ENCODE peak calls at places on chromosomes 16 and 17, in six cellular contexts. S is neuronal stem cell, E is IMR-90, W is H9, A is mesendoderm, R is H1. O is an unnamed sample.

GRCh38 chr17:32928527-32929287 is 754 bp downstream of the TMEM98 start:
- DNase-seq in S (no peak), E (peak; percentile 26), W (no peak), A (no peak), R (no peak), O (peak; percentile 46)

GRCh38 chr16:19175492-19176262 is 7.6 kb downstream of the SYT17 start:
- DNase-seq in S (no peak), E (no peak), W (no peak), A (no peak), R (no peak), O (peak; percentile 50)

GRCh38 chr17:12522743-12523181 is 142.9 kb upstream of the MYOCD start:
- DNase-seq in S (no peak), E (peak; percentile 69), W (no peak), A (peak; percentile 43), R (no peak), O (peak; percentile 90)

GRCh38 chr16:72066747-72067146 is 3.7 kb downstream of the HPR start:
- DNase-seq in S (peak; percentile 15), E (peak; percentile 64), W (no peak), A (peak; percentile 68), R (no peak), O (peak; percentile 44)

GRCh38 chr17:43171761-43172487 is 910 bp downstream of the NBR1 start:
- DNase-seq in S (no peak), E (peak; percentile 95), W (no peak), A (peak; percentile 47), R (no peak), O (peak; percentile 90)

GRCh38 chr16:69408451-69408850 is 16.0 kb upstream of the CYB5B start:
- DNase-seq in S (no peak), E (no peak), W (no peak), A (no peak), R (no peak), O (no peak)

GRCh38 chr16:58615280-58615679 is 14.3 kb downstream of the CNOT1 start:
- DNase-seq in S (no peak), E (peak; percentile 63), W (no peak), A (no peak), R (no peak), O (no peak)

GRCh38 chr16:80527297-80527696 is 13.5 kb upstream of the DYNLRB2 start:
- DNase-seq in S (peak; percentile 11), E (peak; percentile 11), W (peak; percentile 69), A (peak; percentile 66), R (no peak), O (no peak)

GRCh38 chr17:63446981-63447687 is 1.0 kb upstream of the CYB561 start:
- DNase-seq in S (no peak), E (no peak), W (peak; percentile 83), A (peak; percentile 89), R (no peak), O (no peak)

GRCh38 chr16:1990336-1991134 is 765 bp downstream of the SYNGR3 start:
- DNase-seq in S (no peak), E (no peak), W (peak; percentile 86), A (peak; percentile 75), R (no peak), O (no peak)

GRCh38 chr16:89120921-89121351 is 27.3 kb downstream of the ACSF3 start:
- DNase-seq in S (no peak), E (no peak), W (no peak), A (no peak), R (no peak), O (no peak)

GRCh38 chr17:80751070-80751459 is 206.4 kb downstream of the RPTOR start:
- DNase-seq in S (no peak), E (peak; percentile 16), W (no peak), A (no peak), R (no peak), O (no peak)

GRCh38 chr17:8163978-8164814 is 1.4 kb upstream of the VAMP2 start:
- DNase-seq in S (no peak), E (peak; percentile 59), W (peak; percentile 72), A (peak; percentile 73), R (no peak), O (peak; percentile 66)

GRCh38 chr16:24255446-24256352 is at the start of gene CACNG3:
- DNase-seq in S (peak; percentile 93), E (peak; percentile 33), W (peak; percentile 91), A (peak; percentile 93), R (peak; percentile 46), O (no peak)

GRCh38 chr17:12721581-12721980 is 55.9 kb downstream of the MYOCD start:
- DNase-seq in S (no peak), E (no peak), W (no peak), A (no peak), R (no peak), O (no peak)

GRCh38 chr17:41915020-41915419 is 3.7 kb downstream of the ACLY start:
- DNase-seq in S (no peak), E (no peak), W (no peak), A (no peak), R (no peak), O (no peak)

GRCh38 chr17:42548070-42548837 is 4.5 kb upstream of the HSD17B1 start:
- DNase-seq in S (peak; percentile 71), E (no peak), W (peak; percentile 97), A (peak; percentile 94), R (peak; percentile 82), O (peak; percentile 53)

GRCh38 chr17:54452666-54453348 is 447.8 kb upstream of the TOM1L1 start:
- DNase-seq in S (no peak), E (no peak), W (no peak), A (no peak), R (no peak), O (no peak)

GRCh38 chr16:89723279-89724250 is 2.2 kb downstream of the ZNF276 start:
- DNase-seq in S (no peak), E (peak; percentile 14), W (no peak), A (no peak), R (no peak), O (no peak)

GRCh38 chr16:82628741-82629140 is 2.0 kb downstream of the CDH13 start:
- DNase-seq in S (no peak), E (no peak), W (no peak), A (no peak), R (no peak), O (peak; percentile 48)

GRCh38 chr16:49021136-49021535 is 260.5 kb downstream of the CBLN1 start:
- DNase-seq in S (no peak), E (peak; percentile 7), W (no peak), A (no peak), R (no peak), O (peak; percentile 1)

GRCh38 chr17:40203131-40203530 is 16.0 kb upstream of the WIPF2 start:
- DNase-seq in S (no peak), E (no peak), W (no peak), A (no peak), R (no peak), O (no peak)

GRCh38 chr17:35909408-35909807 is 21.2 kb downstream of the RDM1 start:
- DNase-seq in S (no peak), E (no peak), W (no peak), A (no peak), R (no peak), O (no peak)
- H2BK15ac ChIP-seq in S (no peak overlapping the region), E (no peak overlapping the region), W (no peak overlapping the region), A (no peak overlapping the region), R (no peak overlapping the region), O (no peak overlapping the region)

GRCh38 chr17:7130626-7131467 is 16.2 kb upstream of the ASGR2 start:
- DNase-seq in S (no peak), E (no peak), W (no peak), A (peak; percentile 49), R (no peak), O (no peak)
- H2BK5ac ChIP-seq in S (no peak overlapping the region), E (no peak overlapping the region), W (no peak overlapping the region), A (peak overlapping the region; percentile 12), R (peak overlapping the region; percentile 12), O (no peak overlapping the region)

GRCh38 chr17:78888911-78889496 is 14.0 kb downstream of the CEP295NL start:
- DNase-seq in S (no peak), E (no peak), W (no peak), A (no peak), R (no peak), O (no peak)
- H2BK15ac ChIP-seq in S (no peak overlapping the region), E (no peak overlapping the region), W (no peak overlapping the region), A (no peak overlapping the region), R (no peak overlapping the region), O (no peak overlapping the region)

DNA sequence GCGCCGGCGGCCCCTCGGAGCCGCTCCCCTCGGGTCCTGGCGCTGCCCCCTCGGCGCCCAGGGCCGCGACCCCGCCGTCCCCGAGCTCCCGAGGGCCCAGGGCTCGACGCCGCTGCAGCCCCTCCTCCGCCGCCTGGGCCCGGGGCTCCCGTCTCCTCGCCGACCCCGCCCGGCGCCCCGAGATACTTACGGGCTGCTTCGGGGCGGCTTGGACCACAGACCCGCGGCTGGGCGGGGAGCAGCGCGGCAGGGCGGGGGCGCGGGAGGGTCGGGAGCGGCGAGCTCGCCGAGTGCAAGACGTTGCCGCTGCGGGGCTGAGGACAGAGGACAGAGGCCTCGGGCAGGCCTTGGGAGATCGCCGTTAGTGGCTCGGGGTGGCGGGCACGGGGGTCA is 290 bp downstream of the TOB1 start:
- DNase-seq in S (no peak), E (no peak), W (no peak), A (no peak), R (no peak), O (no peak)
- H2BK5ac ChIP-seq in S (peak overlapping the region; percentile 97), E (peak overlapping the region; percentile 78), W (no peak overlapping the region), A (no peak overlapping the region), R (peak overlapping the region; percentile 68), O (peak overlapping the region; percentile 61)

GRCh38 chr16:31081428-31082351 is 7.1 kb downstream of the PRSS53 start:
- DNase-seq in S (no peak), E (no peak), W (no peak), A (no peak), R (no peak), O (no peak)
- H2BK15ac ChIP-seq in S (no peak overlapping the region), E (no peak overlapping the region), W (no peak overlapping the region), A (no peak overlapping the region), R (no peak overlapping the region), O (no peak overlapping the region)